ENCODE peak calls at places on chromosomes 12 and 14, in five cellular contexts. S is stomach; Z is CD8-positive, alpha-beta memory T cell; X is astrocyte; J is tibial artery. N is an unnamed sample. For H3K9me3 and H3K27me3, the result is how much of the 10 kb centered on the place peaks cover.

GRCh38 chr12:117853600-117853999 is 115.2 kb downstream of the KSR2 start:
- DNase-seq in Z (no peak), J (no peak), X (no peak), S (peak), N (no peak)

GRCh38 chr12:97939141-97939540 is 476.5 kb downstream of the RMST start:
- DNase-seq in Z (no peak), X (no peak), S (no peak), J (no peak), N (no peak)

GRCh38 chr14:92728781-92729364 is 19.6 kb downstream of the LGMN start:
- DNase-seq in Z (no peak), S (peak), X (peak), J (no peak), N (peak)

GRCh38 chr14:101665478-101666078 is 95.9 kb upstream of the PPP2R5C start:
- DNase-seq in S (no peak), J (no peak), Z (no peak), X (peak), N (peak)

GRCh38 chr14:105581551-105582341 is 55.4 kb downstream of the TMEM121 start:
- DNase-seq in X (no peak), S (no peak), Z (no peak), J (no peak), N (no peak)

GRCh38 chr14:61320806-61321384 is 484 bp upstream of the PRKCH start:
- DNase-seq in J (no peak), Z (no peak), X (no peak), S (no peak), N (no peak)

GRCh38 chr12:102900389-102900788 is 16.7 kb downstream of the PAH start:
- DNase-seq in S (no peak), Z (no peak), X (no peak), J (no peak), N (no peak)

GRCh38 chr14:103260629-103261124 is 73.4 kb upstream of the EIF5 start:
- DNase-seq in X (peak), J (peak), S (peak), Z (no peak), N (peak)

GRCh38 chr14:102055181-102055901 is 31.5 kb downstream of the HSP90AA1 start:
- DNase-seq in Z (no peak), X (peak), J (no peak), S (no peak), N (no peak)

GRCh38 chr14:33586806-33587205 is 364.1 kb downstream of the EGLN3 start:
- DNase-seq in S (no peak), Z (no peak), X (no peak), J (no peak), N (no peak)

GRCh38 chr14:58635041-58635440 is 2.7 kb upstream of the DACT1 start:
- DNase-seq in J (no peak), Z (no peak), S (no peak), X (no peak), N (no peak)

DNA sequence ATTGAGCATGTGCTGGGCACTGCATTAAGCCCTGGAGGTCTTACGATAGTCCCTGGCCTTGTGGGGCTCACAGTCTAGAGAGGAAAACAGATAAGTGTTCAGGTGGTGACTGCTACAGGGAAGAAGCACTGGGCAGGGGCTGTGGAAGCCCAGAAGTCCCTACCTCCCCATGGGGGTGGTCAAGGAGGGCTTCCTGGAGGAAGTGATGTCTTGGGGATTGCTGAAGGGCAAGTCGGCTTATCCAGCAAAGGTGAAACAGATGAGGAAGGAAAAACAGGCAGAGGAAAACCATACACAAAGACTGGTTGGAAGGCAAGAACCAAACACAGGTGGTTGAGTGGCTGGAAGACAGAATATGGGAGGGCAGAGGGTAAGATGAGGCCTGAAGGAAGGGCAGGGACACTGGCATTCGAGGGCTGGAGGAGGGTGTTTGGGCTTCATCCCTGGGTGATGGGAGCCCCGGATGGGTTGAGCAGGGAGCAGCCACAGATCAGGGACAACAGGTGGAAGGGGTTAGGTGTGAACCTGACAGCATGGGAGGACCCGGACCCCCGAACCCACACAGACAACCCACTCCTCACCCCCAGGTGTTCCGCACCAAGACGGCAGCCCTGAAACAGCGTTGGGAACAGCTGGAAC is 2.8 kb downstream of the CFAP73 start:
- DNase-seq in J (no peak), X (no peak), Z (no peak), S (no peak), N (no peak)
- H3K4me3 ChIP-seq in J (peak), X (peak), Z (peak), S (peak), N (no peak)

GRCh38 chr14:43244142-43244625 is 1262.9 kb downstream of the FSCB start:
- DNase-seq in Z (no peak), J (no peak), S (no peak), X (no peak), N (no peak)

GRCh38 chr14:43252866-43253265 is 1254.2 kb downstream of the FSCB start:
- DNase-seq in S (no peak), Z (no peak), X (no peak), J (no peak), N (no peak)

GRCh38 chr14:43243168-43243567 is 1263.9 kb downstream of the FSCB start:
- DNase-seq in J (no peak), Z (no peak), X (no peak), S (no peak), N (no peak)

GRCh38 chr14:43247877-43248276 is 1259.2 kb downstream of the FSCB start:
- DNase-seq in J (no peak), X (no peak), Z (no peak), S (no peak), N (no peak)
- H3K9me3 ChIP-seq in J (under half), X (under half), Z (under half), S (under half), N (under half)

DNA sequence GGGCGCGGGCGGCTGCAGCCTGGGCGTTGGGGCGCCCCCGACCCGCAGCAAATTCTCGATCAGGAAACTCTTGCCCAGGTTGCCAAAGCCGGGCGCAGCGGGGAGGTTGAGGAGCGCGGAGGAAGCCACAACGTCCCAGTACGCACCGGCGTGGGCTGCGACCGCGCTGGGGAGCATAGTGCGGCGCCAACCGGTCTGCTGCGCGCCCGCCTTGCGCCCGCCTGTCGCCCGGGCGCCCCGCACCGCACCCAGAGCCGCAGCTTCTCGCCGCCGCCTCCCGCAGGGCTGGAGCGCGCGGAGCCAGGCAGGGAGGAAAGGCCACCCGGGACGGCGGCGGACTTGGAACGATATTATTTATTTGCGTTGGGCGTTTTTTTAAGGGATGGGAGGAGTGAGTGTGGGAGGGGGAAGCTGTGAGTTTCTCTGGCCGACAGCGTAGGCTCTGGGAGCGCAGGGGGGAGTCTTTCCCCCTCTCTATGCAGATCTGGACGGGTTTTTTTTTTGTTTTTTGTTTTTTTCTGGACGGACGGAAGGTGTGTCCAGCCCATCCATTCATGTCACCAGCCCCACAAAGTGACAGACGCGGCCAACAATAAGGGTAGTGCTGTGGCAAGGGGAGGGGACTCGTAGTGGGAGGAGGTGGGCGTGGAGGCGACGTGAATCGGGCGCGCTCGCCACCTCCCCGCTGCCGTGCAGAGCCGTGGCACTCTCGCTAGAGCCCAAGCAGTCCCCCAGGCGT is at the start of gene DBX2:
- DNase-seq in S (no peak), Z (no peak), J (no peak), X (no peak), N (peak)
- H3K27me3 ChIP-seq in S (half or more), Z (under half), J (under half), X (under half), N (under half)

DNA sequence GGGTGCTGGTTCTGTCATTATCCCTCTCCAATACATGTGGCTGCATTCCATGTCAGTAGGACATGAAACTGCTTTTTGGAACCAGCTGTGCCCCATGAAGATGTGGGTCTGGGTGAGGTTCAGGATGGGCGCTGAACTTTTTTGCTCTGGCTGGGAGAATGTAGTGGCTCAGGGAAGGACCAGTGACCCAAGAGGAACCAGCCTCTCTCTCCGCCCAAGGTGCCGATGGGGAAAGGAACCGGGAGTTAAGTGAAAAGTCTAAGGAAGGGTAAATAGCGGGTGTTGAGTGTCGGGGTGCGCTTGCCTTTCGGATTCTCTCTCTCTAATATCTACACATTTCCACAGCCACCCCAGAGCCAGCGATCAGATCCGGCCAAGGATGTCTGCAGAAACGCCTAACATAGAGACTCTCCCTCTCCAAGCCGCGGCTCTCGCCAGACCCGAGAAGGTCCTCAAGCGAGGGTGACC is 7.8 kb downstream of the ARHGEF25 start:
- DNase-seq in J (no peak), Z (no peak), X (no peak), S (no peak), N (no peak)
- H3K4me3 ChIP-seq in J (no peak), Z (no peak), X (no peak), S (no peak), N (no peak)

GRCh38 chr12:132945806-132946506 is 10.2 kb downstream of the ZNF605 start:
- DNase-seq in J (no peak), Z (no peak), S (no peak), X (no peak), N (no peak)

GRCh38 chr12:132937476-132937875 is 18.6 kb downstream of the ZNF605 start:
- DNase-seq in Z (no peak), X (no peak), S (no peak), J (no peak), N (no peak)

GRCh38 chr12:132940071-132940719 is 15.9 kb downstream of the ZNF605 start:
- DNase-seq in J (peak), Z (no peak), S (no peak), X (no peak), N (no peak)

GRCh38 chr12:132942611-132943010 is 13.5 kb downstream of the ZNF605 start:
- DNase-seq in X (no peak), Z (no peak), J (peak), S (no peak), N (no peak)

GRCh38 chr12:132941336-132941954 is 14.7 kb downstream of the ZNF605 start:
- DNase-seq in J (peak), Z (no peak), S (no peak), X (no peak), N (no peak)
- H3K9me3 ChIP-seq in J (under half), Z (under half), S (half or more), X (under half), N (under half)

GRCh38 chr14:20799444-20799843 is 3.2 kb downstream of the RNASE1 start:
- DNase-seq in S (no peak), X (no peak), Z (no peak), J (no peak), N (no peak)

GRCh38 chr14:20802341-20803084 is at the start of gene RNASE1:
- DNase-seq in X (no peak), Z (no peak), J (peak), S (peak), N (no peak)

GRCh38 chr14:20803221-20803620 is 577 bp upstream of the RNASE1 start:
- DNase-seq in Z (no peak), X (no peak), J (no peak), S (no peak), N (no peak)

GRCh38 chr14:20799955-20800544 is 2.6 kb downstream of the RNASE1 start:
- DNase-seq in J (peak), Z (no peak), S (peak), X (no peak), N (no peak)

DNA sequence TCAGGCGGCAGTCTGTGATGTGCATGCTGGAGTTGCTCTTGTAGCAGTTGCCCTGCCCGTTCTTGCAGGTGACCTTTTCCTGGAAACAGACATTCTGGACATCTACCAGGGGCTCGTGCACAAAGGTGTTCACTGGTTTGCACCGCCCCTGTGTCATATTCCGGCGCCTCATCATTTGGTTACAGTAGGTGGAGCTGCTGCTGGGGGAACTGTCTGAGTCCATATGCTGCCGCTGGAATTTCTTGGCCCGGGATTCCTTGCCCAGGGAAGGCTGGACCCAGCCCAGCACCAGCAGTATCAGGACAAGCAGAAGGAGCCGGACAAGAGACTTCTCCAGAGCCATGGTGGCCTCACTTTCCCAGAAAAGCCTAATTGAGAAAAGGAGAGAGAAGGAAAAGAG is 918 bp downstream of the RNASE1 start:
- DNase-seq in Z (no peak), S (peak), J (no peak), X (no peak), N (no peak)
- H3K27me3 ChIP-seq in Z (under half), S (under half), J (under half), X (under half), N (under half)